ENCODE peak calls at places on chromosomes 4 and X, in four cellular contexts. N is fibroblast of mammary gland, F is HCT116, D is neural progenitor cell. T is an unnamed sample.

GRCh38 chrX:102959471-102959870 is 22.4 kb downstream of the RAB40AL start:
- DNase-seq in N (peak; percentile 47), F (peak; percentile 4), D (no peak), T (no peak)

GRCh38 chr4:47213971-47214370 is 182.6 kb downstream of the GABRB1 start:
- DNase-seq in N (peak; percentile 93), F (no peak), D (no peak), T (no peak)

GRCh38 chrX:48025561-48025960 is 18.8 kb downstream of the SPACA5 start:
- DNase-seq in N (peak; percentile 70), F (peak; percentile 64), D (peak; percentile 71), T (no peak)

GRCh38 chr4:29927895-29928294 is 792.3 kb upstream of the PCDH7 start:
- DNase-seq in N (no peak), F (peak; percentile 4), D (no peak), T (no peak)

GRCh38 chr4:25155957-25156356 is 4.3 kb downstream of the SEPSECS start:
- DNase-seq in N (no peak), F (no peak), D (no peak), T (no peak)

GRCh38 chrX:123835661-123836371 is 24.0 kb upstream of the XIAP start:
- DNase-seq in N (peak; percentile 83), F (peak; percentile 59), D (no peak), T (no peak)

GRCh38 chr4:63607186-63607872 is 801.9 kb downstream of the TECRL start:
- DNase-seq in N (no peak), F (no peak), D (no peak), T (no peak)

GRCh38 chr4:16820304-16820703 is 78.1 kb downstream of the LDB2 start:
- DNase-seq in N (no peak), F (no peak), D (peak; percentile 15), T (no peak)

GRCh38 chrX:8323356-8323755 is 141.3 kb upstream of the VCX3B start:
- DNase-seq in N (no peak), F (no peak), D (no peak), T (no peak)

GRCh38 chr4:74364649-74365491 is at the start of gene EREG:
- DNase-seq in N (peak; percentile 66), F (peak; percentile 74), D (peak; percentile 70), T (no peak)

GRCh38 chrX:123736333-123736921 is 3.6 kb upstream of the THOC2 start:
- DNase-seq in N (peak; percentile 78), F (no peak), D (no peak), T (no peak)

GRCh38 chrX:41382699-41383645 is 49.0 kb downstream of the DDX3X start:
- DNase-seq in N (peak; percentile 83), F (peak; percentile 6), D (no peak), T (no peak)

GRCh38 chrX:23503835-23504539 is 163.3 kb upstream of the PRDX4 start:
- DNase-seq in N (peak; percentile 87), F (peak; percentile 79), D (no peak), T (no peak)

GRCh38 chrX:38271154-38271716 is 50.6 kb upstream of the SRPX start:
- DNase-seq in N (no peak), F (no peak), D (no peak), T (no peak)

GRCh38 chr4:14783011-14783877 is 219.0 kb upstream of the CPEB2 start:
- DNase-seq in N (peak; percentile 90), F (no peak), D (no peak), T (no peak)

GRCh38 chr4:173370130-173370476 is 651 bp upstream of the SAP30 start:
- DNase-seq in N (no peak), F (no peak), D (no peak), T (no peak)

GRCh38 chr4:23237771-23238170 is 545.0 kb downstream of the GBA3 start:
- DNase-seq in N (peak; percentile 0), F (no peak), D (no peak), T (no peak)

T was measured in SIG-M5.